ENCODE peak calls at places on chromosomes 11 and 22, in six cellular contexts. Q, P, O, A, L and D are unnamed samples.

GRCh38 chr11:106457727-106458126 is 380.3 kb downstream of the AASDHPPT start:
- DNase-seq in A (peak), Q (no peak), L (no peak), O (no peak), P (no peak), D (no peak)

GRCh38 chr11:62001450-62002178 is 34.2 kb upstream of the FTH1 start:
- DNase-seq in O (no peak), L (no peak), Q (no peak), A (peak), P (peak), D (no peak)

GRCh38 chr11:46278387-46279173 is 1.1 kb downstream of the CREB3L1 start:
- DNase-seq in P (no peak), A (no peak), L (no peak), Q (peak), O (no peak), D (peak)

GRCh38 chr11:103936059-103936458 is 100.4 kb upstream of the DDI1 start:
- DNase-seq in L (no peak), P (no peak), Q (no peak), A (no peak), O (no peak), D (no peak)

GRCh38 chr11:62390727-62391126 is 28.1 kb upstream of the SCGB1A1 start:
- DNase-seq in L (no peak), O (no peak), A (no peak), Q (no peak), P (no peak), D (no peak)

GRCh38 chr11:27696112-27696511 is 4.1 kb downstream of the BDNF start:
- DNase-seq in L (no peak), Q (no peak), P (no peak), O (peak), A (no peak), D (no peak)

GRCh38 chr11:104122008-104122635 is 41.8 kb downstream of the PDGFD start:
- DNase-seq in L (no peak), P (no peak), A (no peak), O (no peak), Q (no peak), D (no peak)

GRCh38 chr11:70914496-70914895 is 337.9 kb downstream of the SHANK2 start:
- DNase-seq in Q (no peak), O (no peak), A (no peak), P (no peak), L (no peak), D (no peak)

DNA sequence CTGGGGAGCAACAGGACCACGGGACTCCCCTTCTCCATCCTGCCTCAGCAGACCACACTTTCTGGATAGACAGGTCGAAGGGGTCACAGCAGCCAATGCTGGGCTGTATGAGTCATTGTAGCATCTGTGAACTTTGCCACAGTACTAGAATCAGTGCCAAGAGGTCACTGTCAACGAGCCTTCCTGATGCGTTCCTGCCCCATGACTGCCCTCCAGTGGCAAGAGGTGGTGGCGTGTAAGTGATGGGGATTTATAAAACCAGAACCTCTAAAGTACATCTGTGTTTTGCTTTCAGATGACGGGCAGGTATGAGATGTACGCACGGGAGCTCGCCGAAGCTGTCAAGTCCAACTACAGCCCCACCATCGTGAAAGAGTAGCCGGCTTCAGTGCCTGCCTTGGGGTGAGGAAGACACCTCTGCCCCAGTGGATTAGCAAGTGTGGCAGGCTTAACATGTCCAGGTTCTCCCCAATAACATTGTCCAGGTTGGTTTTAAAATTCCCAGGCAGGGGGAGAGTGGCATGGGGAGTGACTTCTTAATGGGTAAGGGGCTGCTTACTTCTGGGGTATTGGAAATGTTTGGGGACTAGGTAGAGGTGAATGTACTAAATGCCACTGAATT is 29.4 kb downstream of the GUCD1 start:
- DNase-seq in L (peak), A (peak), O (peak), Q (peak), P (peak), D (peak)
- TF ChIP-seq CTCF in L (peak), A (peak), O (peak), Q (peak), P (peak), D (peak)

DNA sequence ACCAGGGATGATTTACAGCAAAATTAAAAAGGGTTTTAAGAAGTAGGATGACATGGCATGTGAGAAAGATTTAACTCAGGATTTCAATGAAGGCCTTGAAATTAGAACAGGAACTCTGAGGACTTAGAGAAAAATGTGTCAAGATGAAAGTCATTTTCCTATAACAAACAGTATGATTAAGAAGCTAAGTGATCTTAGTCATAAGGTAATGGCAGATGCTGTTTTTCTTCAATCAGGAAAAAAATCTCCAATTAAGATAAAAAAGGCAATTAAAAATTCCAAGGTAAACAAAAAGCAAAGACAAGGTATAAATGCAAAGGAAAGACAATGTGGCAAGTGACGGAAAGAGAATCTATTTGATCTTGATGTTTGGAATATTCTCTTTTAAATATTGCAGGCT is 73.5 kb downstream of the GAB2 start:
- DNase-seq in L (no peak), O (peak), P (no peak), A (no peak), Q (no peak), D (no peak)
- TF ChIP-seq CTCF in L (no peak), O (no peak), P (no peak), A (no peak), Q (no peak), D (no peak)

GRCh38 chr22:48975886-48976285 is 851.8 kb downstream of the BRD1 start:
- DNase-seq in A (no peak), O (no peak), L (no peak), P (no peak), Q (no peak), D (no peak)

GRCh38 chr22:48979482-48979881 is 848.2 kb downstream of the BRD1 start:
- DNase-seq in Q (no peak), A (peak), L (no peak), O (no peak), P (peak), D (no peak)

GRCh38 chr22:48974443-48975251 is 853.0 kb downstream of the BRD1 start:
- DNase-seq in L (no peak), O (no peak), P (peak), Q (no peak), A (no peak), D (no peak)

GRCh38 chr22:48975252-48975780 is 852.4 kb downstream of the BRD1 start:
- DNase-seq in P (peak), L (no peak), Q (no peak), A (no peak), O (no peak), D (no peak)

GRCh38 chr22:48976556-48977535 is 850.8 kb downstream of the BRD1 start:
- DNase-seq in O (no peak), A (no peak), P (peak), Q (no peak), L (no peak), D (no peak)
- TF ChIP-seq CTCF in O (no peak), A (no peak), P (no peak), Q (no peak), L (no peak), D (no peak)

DNA sequence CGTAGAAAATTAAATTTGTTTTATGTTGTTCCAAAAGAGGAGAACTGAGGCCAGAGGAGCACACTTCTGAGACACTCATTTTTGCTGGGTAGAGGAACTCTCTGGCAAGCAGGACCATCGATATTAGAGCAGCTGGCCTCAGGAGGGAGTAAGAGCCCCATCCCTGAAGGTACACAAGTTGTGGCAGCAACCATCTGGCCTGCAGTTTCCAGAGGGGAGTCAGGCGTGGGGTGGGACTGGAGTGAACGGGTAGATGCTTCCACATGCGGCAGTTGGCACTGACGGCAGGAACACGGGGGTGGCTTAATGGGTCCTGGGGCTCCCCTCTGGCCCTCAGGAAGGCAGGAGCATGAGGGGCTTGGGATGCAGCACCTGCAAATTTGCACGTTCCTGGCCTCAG is 13.2 kb upstream of the SSTR3 start:
- DNase-seq in P (no peak), O (no peak), A (peak), Q (no peak), L (peak), D (no peak)
- TF ChIP-seq CTCF in P (no peak), O (no peak), A (no peak), Q (no peak), L (peak), D (peak)